ENCODE peak calls at places on chromosome 18, in nine cellular contexts. One of them, this sample, is unnamed. For H3K36me3, the result is how much of the 10 kb centered on the place peaks cover.

GRCh38 chr18:24234330-24234729 is 95.5 kb downstream of the CABYR start:
- DNase-seq in Karpas-422: no peak
- DNase-seq in BE2C: no peak
- DNase-seq in HCT116: no peak
- DNase-seq in heart left ventricle: peak
- DNase-seq in CD8-positive, alpha-beta memory T cell: no peak
- DNase-seq in body of pancreas: peak
- DNase-seq in fibroblast of lung: no peak
- DNase-seq in GM23338: no peak
- DNase-seq in this sample: peak

GRCh38 chr18:59835656-59836379 is 64.0 kb upstream of the PMAIP1 start:
- DNase-seq in Karpas-422: no peak
- DNase-seq in BE2C: no peak
- DNase-seq in HCT116: no peak
- DNase-seq in heart left ventricle: no peak
- DNase-seq in CD8-positive, alpha-beta memory T cell: no peak
- DNase-seq in body of pancreas: no peak
- DNase-seq in fibroblast of lung: no peak
- DNase-seq in GM23338: peak
- DNase-seq in this sample: no peak

GRCh38 chr18:75638223-75638596 is 210.7 kb upstream of the SMIM21 start:
- DNase-seq in Karpas-422: no peak
- DNase-seq in BE2C: no peak
- DNase-seq in HCT116: no peak
- DNase-seq in heart left ventricle: no peak
- DNase-seq in CD8-positive, alpha-beta memory T cell: no peak
- DNase-seq in body of pancreas: no peak
- DNase-seq in fibroblast of lung: peak
- DNase-seq in GM23338: no peak
- DNase-seq in this sample: no peak

GRCh38 chr18:56327171-56327885 is 311.1 kb downstream of the TXNL1 start:
- DNase-seq in Karpas-422: no peak
- DNase-seq in BE2C: no peak
- DNase-seq in HCT116: no peak
- DNase-seq in heart left ventricle: no peak
- DNase-seq in CD8-positive, alpha-beta memory T cell: no peak
- DNase-seq in body of pancreas: no peak
- DNase-seq in fibroblast of lung: peak
- DNase-seq in GM23338: no peak
- DNase-seq in this sample: no peak

GRCh38 chr18:13272411-13272810 is 53.9 kb downstream of the LDLRAD4 start:
- DNase-seq in Karpas-422: no peak
- DNase-seq in BE2C: no peak
- DNase-seq in HCT116: no peak
- DNase-seq in heart left ventricle: peak
- DNase-seq in CD8-positive, alpha-beta memory T cell: no peak
- DNase-seq in body of pancreas: no peak
- DNase-seq in fibroblast of lung: no peak
- DNase-seq in GM23338: no peak
- DNase-seq in this sample: no peak

GRCh38 chr18:37524546-37525301 is 40.9 kb downstream of the CELF4 start:
- DNase-seq in Karpas-422: no peak
- DNase-seq in BE2C: no peak
- DNase-seq in HCT116: no peak
- DNase-seq in heart left ventricle: no peak
- DNase-seq in CD8-positive, alpha-beta memory T cell: no peak
- DNase-seq in body of pancreas: no peak
- DNase-seq in fibroblast of lung: no peak
- DNase-seq in GM23338: peak
- DNase-seq in this sample: peak

GRCh38 chr18:2883137-2883671 is 36.4 kb downstream of the EMILIN2 start:
- DNase-seq in Karpas-422: no peak
- DNase-seq in BE2C: no peak
- DNase-seq in HCT116: no peak
- DNase-seq in heart left ventricle: no peak
- DNase-seq in CD8-positive, alpha-beta memory T cell: peak
- DNase-seq in body of pancreas: no peak
- DNase-seq in fibroblast of lung: no peak
- DNase-seq in GM23338: no peak
- DNase-seq in this sample: no peak

GRCh38 chr18:48098538-48098937 is 168.1 kb upstream of the SMAD2 start:
- DNase-seq in Karpas-422: peak
- DNase-seq in BE2C: no peak
- DNase-seq in HCT116: no peak
- DNase-seq in heart left ventricle: no peak
- DNase-seq in CD8-positive, alpha-beta memory T cell: no peak
- DNase-seq in body of pancreas: no peak
- DNase-seq in fibroblast of lung: no peak
- DNase-seq in GM23338: peak
- DNase-seq in this sample: no peak

GRCh38 chr18:34650121-34650545 is 60.0 kb upstream of the DTNA start:
- DNase-seq in Karpas-422: no peak
- DNase-seq in BE2C: no peak
- DNase-seq in HCT116: no peak
- DNase-seq in heart left ventricle: no peak
- DNase-seq in CD8-positive, alpha-beta memory T cell: no peak
- DNase-seq in body of pancreas: peak
- DNase-seq in fibroblast of lung: peak
- DNase-seq in GM23338: no peak
- DNase-seq in this sample: no peak

GRCh38 chr18:58755304-58756010 is 84.2 kb downstream of the MALT1 start:
- DNase-seq in Karpas-422: no peak
- DNase-seq in BE2C: no peak
- DNase-seq in HCT116: no peak
- DNase-seq in heart left ventricle: peak
- DNase-seq in CD8-positive, alpha-beta memory T cell: peak
- DNase-seq in body of pancreas: no peak
- DNase-seq in fibroblast of lung: no peak
- DNase-seq in GM23338: no peak
- DNase-seq in this sample: no peak

GRCh38 chr18:8469793-8470192 is 139.4 kb upstream of the RAB12 start:
- DNase-seq in Karpas-422: no peak
- DNase-seq in BE2C: no peak
- DNase-seq in HCT116: no peak
- DNase-seq in heart left ventricle: no peak
- DNase-seq in CD8-positive, alpha-beta memory T cell: no peak
- DNase-seq in body of pancreas: no peak
- DNase-seq in fibroblast of lung: peak
- DNase-seq in GM23338: no peak
- DNase-seq in this sample: no peak

GRCh38 chr18:51196811-51197660 is 445 bp downstream of the MEX3C start:
- DNase-seq in Karpas-422: peak
- DNase-seq in BE2C: peak
- DNase-seq in HCT116: no peak
- DNase-seq in heart left ventricle: peak
- DNase-seq in CD8-positive, alpha-beta memory T cell: no peak
- DNase-seq in body of pancreas: peak
- DNase-seq in fibroblast of lung: peak
- DNase-seq in GM23338: peak
- DNase-seq in this sample: peak

GRCh38 chr18:8368490-8369217 is 240.6 kb upstream of the RAB12 start:
- DNase-seq in Karpas-422: no peak
- DNase-seq in BE2C: no peak
- DNase-seq in HCT116: no peak
- DNase-seq in heart left ventricle: no peak
- DNase-seq in CD8-positive, alpha-beta memory T cell: no peak
- DNase-seq in body of pancreas: no peak
- DNase-seq in fibroblast of lung: no peak
- DNase-seq in GM23338: no peak
- DNase-seq in this sample: no peak

GRCh38 chr18:35174093-35174731 is 66.6 kb upstream of the ZNF397 start:
- DNase-seq in Karpas-422: peak
- DNase-seq in BE2C: no peak
- DNase-seq in HCT116: no peak
- DNase-seq in heart left ventricle: no peak
- DNase-seq in CD8-positive, alpha-beta memory T cell: no peak
- DNase-seq in body of pancreas: no peak
- DNase-seq in fibroblast of lung: no peak
- DNase-seq in GM23338: peak
- DNase-seq in this sample: no peak

DNA sequence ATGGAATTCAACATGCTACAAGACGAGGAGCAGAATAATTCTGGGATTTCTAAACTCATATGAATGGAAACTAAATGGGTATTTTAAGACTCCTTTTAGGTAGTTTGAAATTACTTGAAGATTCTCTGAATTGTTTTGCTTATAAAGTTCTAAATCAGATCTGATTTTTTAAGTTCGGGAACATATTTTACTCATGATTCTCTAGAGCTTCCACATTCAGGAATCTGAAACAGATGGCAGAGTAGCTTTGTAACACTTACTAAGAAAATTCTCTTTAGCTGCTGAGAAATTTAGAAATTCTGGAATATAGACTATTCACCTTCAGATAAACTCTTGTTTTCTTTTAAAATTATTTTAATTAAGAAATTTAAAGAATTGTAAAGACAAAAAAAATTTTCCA is 13.7 kb downstream of the RBBP8 start:
- DNase-seq in Karpas-422: no peak
- DNase-seq in BE2C: no peak
- DNase-seq in HCT116: no peak
- DNase-seq in heart left ventricle: no peak
- DNase-seq in CD8-positive, alpha-beta memory T cell: no peak
- DNase-seq in body of pancreas: no peak
- DNase-seq in fibroblast of lung: no peak
- DNase-seq in GM23338: no peak
- DNase-seq in this sample: no peak
- H3K36me3 ChIP-seq in Karpas-422: half or more
- H3K36me3 ChIP-seq in BE2C: under half
- H3K36me3 ChIP-seq in HCT116: under half
- H3K36me3 ChIP-seq in heart left ventricle: under half
- H3K36me3 ChIP-seq in CD8-positive, alpha-beta memory T cell: under half
- H3K36me3 ChIP-seq in body of pancreas: under half
- H3K36me3 ChIP-seq in fibroblast of lung: under half
- H3K36me3 ChIP-seq in GM23338: under half
- H3K36me3 ChIP-seq in this sample: under half

GRCh38 chr18:77079088-77079487 is 53.5 kb downstream of the MBP start:
- DNase-seq in Karpas-422: no peak
- DNase-seq in BE2C: no peak
- DNase-seq in HCT116: no peak
- DNase-seq in heart left ventricle: no peak
- DNase-seq in CD8-positive, alpha-beta memory T cell: no peak
- DNase-seq in body of pancreas: no peak
- DNase-seq in fibroblast of lung: no peak
- DNase-seq in GM23338: no peak
- DNase-seq in this sample: no peak
- H3K36me3 ChIP-seq in Karpas-422: under half
- H3K36me3 ChIP-seq in BE2C: under half
- H3K36me3 ChIP-seq in HCT116: under half
- H3K36me3 ChIP-seq in heart left ventricle: under half
- H3K36me3 ChIP-seq in CD8-positive, alpha-beta memory T cell: under half
- H3K36me3 ChIP-seq in body of pancreas: under half
- H3K36me3 ChIP-seq in fibroblast of lung: under half
- H3K36me3 ChIP-seq in GM23338: under half
- H3K36me3 ChIP-seq in this sample: under half

DNA sequence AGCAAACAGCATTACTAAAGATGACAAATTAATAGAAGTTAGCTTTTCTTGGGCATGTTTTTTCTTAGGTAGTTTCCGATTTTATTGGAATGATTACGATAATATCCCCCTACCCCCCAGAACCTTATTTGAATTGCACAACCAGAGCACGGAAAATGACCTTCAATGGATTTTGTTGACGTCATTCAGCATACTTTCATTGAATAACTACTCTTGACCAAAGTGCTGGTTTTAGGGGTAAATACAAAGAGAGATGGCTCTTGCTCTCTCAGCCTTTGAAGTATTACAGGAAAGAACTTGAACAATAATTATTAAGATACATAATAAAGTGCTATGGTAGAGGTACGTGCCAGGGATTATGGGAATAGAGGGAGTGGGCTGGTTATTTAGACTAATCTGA is 36.0 kb downstream of the VAPA start:
- DNase-seq in Karpas-422: no peak
- DNase-seq in BE2C: no peak
- DNase-seq in HCT116: no peak
- DNase-seq in heart left ventricle: no peak
- DNase-seq in CD8-positive, alpha-beta memory T cell: no peak
- DNase-seq in body of pancreas: no peak
- DNase-seq in fibroblast of lung: no peak
- DNase-seq in GM23338: no peak
- DNase-seq in this sample: no peak
- H3K36me3 ChIP-seq in Karpas-422: half or more
- H3K36me3 ChIP-seq in BE2C: under half
- H3K36me3 ChIP-seq in HCT116: under half
- H3K36me3 ChIP-seq in heart left ventricle: half or more
- H3K36me3 ChIP-seq in CD8-positive, alpha-beta memory T cell: under half
- H3K36me3 ChIP-seq in body of pancreas: under half
- H3K36me3 ChIP-seq in fibroblast of lung: under half
- H3K36me3 ChIP-seq in GM23338: under half
- H3K36me3 ChIP-seq in this sample: under half

GRCh38 chr18:26039203-26039602 is 51.2 kb downstream of the SS18 start:
- DNase-seq in Karpas-422: no peak
- DNase-seq in BE2C: no peak
- DNase-seq in HCT116: no peak
- DNase-seq in heart left ventricle: no peak
- DNase-seq in CD8-positive, alpha-beta memory T cell: no peak
- DNase-seq in body of pancreas: no peak
- DNase-seq in fibroblast of lung: no peak
- DNase-seq in GM23338: no peak
- DNase-seq in this sample: no peak

GRCh38 chr18:26040051-26040656 is 50.3 kb downstream of the SS18 start:
- DNase-seq in Karpas-422: no peak
- DNase-seq in BE2C: no peak
- DNase-seq in HCT116: no peak
- DNase-seq in heart left ventricle: no peak
- DNase-seq in CD8-positive, alpha-beta memory T cell: no peak
- DNase-seq in body of pancreas: no peak
- DNase-seq in fibroblast of lung: no peak
- DNase-seq in GM23338: no peak
- DNase-seq in this sample: no peak

GRCh38 chr18:26036635-26037034 is 53.8 kb downstream of the SS18 start:
- DNase-seq in Karpas-422: no peak
- DNase-seq in BE2C: no peak
- DNase-seq in HCT116: no peak
- DNase-seq in heart left ventricle: no peak
- DNase-seq in CD8-positive, alpha-beta memory T cell: no peak
- DNase-seq in body of pancreas: no peak
- DNase-seq in fibroblast of lung: no peak
- DNase-seq in GM23338: no peak
- DNase-seq in this sample: no peak

DNA sequence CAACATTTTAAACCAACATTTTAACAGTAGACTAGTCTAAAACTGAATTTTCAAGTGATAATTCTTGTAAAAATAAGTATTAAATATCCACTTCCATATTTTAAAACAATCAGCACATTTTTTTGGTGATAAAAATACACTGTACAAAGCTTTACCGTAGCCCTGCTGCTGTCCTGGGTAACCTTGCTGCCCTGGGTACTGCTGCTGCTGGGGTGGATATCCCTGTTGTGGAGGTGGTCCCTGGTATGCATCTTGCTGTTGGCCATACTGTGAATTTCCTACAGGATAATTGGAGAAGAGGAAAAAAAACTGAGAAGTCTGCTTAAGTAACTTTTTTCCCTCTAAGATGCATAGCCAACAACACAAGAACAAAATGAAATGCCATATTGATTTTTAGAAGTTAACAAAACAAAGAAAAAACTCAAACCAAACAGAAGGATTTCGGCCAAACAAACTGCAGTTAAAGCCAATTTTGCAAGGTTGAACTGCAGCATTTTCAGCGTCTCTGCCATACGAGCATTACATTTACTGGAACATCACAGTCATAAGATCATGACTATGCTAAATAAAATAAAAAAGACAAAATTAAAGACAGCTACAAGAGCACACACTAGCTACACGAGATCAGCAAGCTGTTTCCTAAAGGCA is 55.4 kb downstream of the SS18 start:
- DNase-seq in Karpas-422: no peak
- DNase-seq in BE2C: no peak
- DNase-seq in HCT116: no peak
- DNase-seq in heart left ventricle: no peak
- DNase-seq in CD8-positive, alpha-beta memory T cell: no peak
- DNase-seq in body of pancreas: no peak
- DNase-seq in fibroblast of lung: no peak
- DNase-seq in GM23338: peak
- DNase-seq in this sample: no peak
- H3K36me3 ChIP-seq in Karpas-422: half or more
- H3K36me3 ChIP-seq in BE2C: under half
- H3K36me3 ChIP-seq in HCT116: under half
- H3K36me3 ChIP-seq in heart left ventricle: half or more
- H3K36me3 ChIP-seq in CD8-positive, alpha-beta memory T cell: under half
- H3K36me3 ChIP-seq in body of pancreas: under half
- H3K36me3 ChIP-seq in fibroblast of lung: under half
- H3K36me3 ChIP-seq in GM23338: under half
- H3K36me3 ChIP-seq in this sample: under half

This sample was measured in hepatocyte.